ENCODE peak calls at places on chromosomes 11 and 22, in five cellular contexts. K, E, U, V and I are unnamed samples.

GRCh38 chr22:30495041-30495784 is 10.3 kb downstream of the SEC14L4 start:
- DNase-seq in U (no peak), V (no peak), K (no peak), E (no peak), I (no peak)

GRCh38 chr11:128324531-128325141 is 262.7 kb downstream of the ETS1 start:
- DNase-seq in K (no peak), E (no peak), V (no peak), U (no peak), I (no peak)

GRCh38 chr11:112610996-112611795 is 350.0 kb upstream of the NCAM1 start:
- DNase-seq in E (no peak), K (no peak), V (no peak), U (no peak), I (no peak)

GRCh38 chr22:49767355-49768062 is 60.2 kb downstream of the BRD1 start:
- DNase-seq in V (no peak), U (peak), K (no peak), E (peak), I (peak)

GRCh38 chr11:61336171-61336935 is 3.3 kb downstream of the TKFC start:
- DNase-seq in U (peak), K (peak), E (peak), V (peak), I (peak)

GRCh38 chr11:34308821-34309585 is 48.8 kb downstream of the ABTB2 start:
- DNase-seq in V (no peak), E (no peak), U (no peak), K (no peak), I (no peak)

GRCh38 chr11:119377112-119377901 is 4.2 kb downstream of the USP2 start:
- DNase-seq in V (no peak), K (no peak), U (no peak), E (no peak), I (no peak)

GRCh38 chr22:44335066-44335839 is 22.5 kb upstream of the SHISAL1 start:
- DNase-seq in U (no peak), E (no peak), V (no peak), K (no peak), I (no peak)

GRCh38 chr11:91730071-91730470 is 494.5 kb upstream of the FAT3 start:
- DNase-seq in V (no peak), K (no peak), E (no peak), U (no peak), I (no peak)